ENCODE peak calls at places on chromosomes 13 and 19, in five cellular contexts. A is fibroblast of lung, B is heart right ventricle, X is mucosa of descending colon, N is IMR-90. L is an unnamed sample. For H3K4me1, the result is how much of the 10 kb centered on the place peaks cover.

GRCh38 chr19:17220207-17220758 is 5.1 kb downstream of the USE1 start:
- DNase-seq in A (peak), B (no peak), X (no peak), N (peak), L (peak)

GRCh38 chr19:35216026-35216832 is 12.3 kb downstream of the FAM187B start:
- DNase-seq in A (no peak), B (no peak), X (no peak), N (no peak), L (no peak)

GRCh38 chr19:41384351-41384750 is 8.0 kb downstream of the TMEM91 start:
- DNase-seq in A (no peak), B (no peak), X (no peak), N (no peak), L (no peak)

GRCh38 chr19:1854032-1854541 is 5.8 kb upstream of the REXO1 start:
- DNase-seq in A (no peak), B (no peak), X (peak), N (no peak), L (no peak)

GRCh38 chr13:73417012-73417615 is 358.3 kb downstream of the KLF5 start:
- DNase-seq in A (no peak), B (no peak), X (no peak), N (no peak), L (no peak)

GRCh38 chr13:30824651-30825050 is 81.4 kb upstream of the MEDAG start:
- DNase-seq in A (no peak), B (no peak), X (no peak), N (no peak), L (no peak)

GRCh38 chr19:11380653-11381534 is 3.2 kb downstream of the EPOR start:
- DNase-seq in A (peak), B (peak), X (peak), N (peak), L (peak)

GRCh38 chr13:23871616-23872220 is 17.5 kb downstream of the MIPEP start:
- DNase-seq in A (peak), B (no peak), X (no peak), N (peak), L (peak)

GRCh38 chr19:6803036-6803404 is 30.5 kb downstream of the VAV1 start:
- DNase-seq in A (no peak), B (no peak), X (no peak), N (no peak), L (no peak)

GRCh38 chr19:12834976-12835757 is 788 bp upstream of the RTBDN start:
- DNase-seq in A (no peak), B (peak), X (no peak), N (no peak), L (peak)

GRCh38 chr13:107373551-107373950 is 805.6 kb upstream of the ARGLU1 start:
- DNase-seq in A (peak), B (no peak), X (no peak), N (peak), L (peak)

GRCh38 chr19:4174895-4175668 is 7.3 kb downstream of the SIRT6 start:
- DNase-seq in A (no peak), B (no peak), X (peak), N (no peak), L (no peak)

GRCh38 chr13:94601446-94602431 is at the start of gene GPR180:
- DNase-seq in A (peak), B (peak), X (peak), N (peak), L (peak)

GRCh38 chr13:54884645-54885044 is 1856.0 kb downstream of the OLFM4 start:
- DNase-seq in A (no peak), B (no peak), X (no peak), N (no peak), L (no peak)

GRCh38 chr19:32866564-32867265 is 2.9 kb downstream of the SLC7A9 start:
- DNase-seq in A (no peak), B (no peak), X (no peak), N (no peak), L (no peak)

GRCh38 chr13:49620170-49620621 is 8.1 kb upstream of the ARL11 start:
- DNase-seq in A (no peak), B (peak), X (peak), N (no peak), L (no peak)

GRCh38 chr19:29697523-29698261 is 17.4 kb downstream of the C19orf12 start:
- DNase-seq in A (no peak), B (no peak), X (no peak), N (no peak), L (no peak)

GRCh38 chr19:45526143-45526542 is 18.9 kb downstream of the VASP start:
- DNase-seq in A (peak), B (peak), X (peak), N (peak), L (peak)

GRCh38 chr13:113559901-113560644 is 24.5 kb upstream of the TFDP1 start:
- DNase-seq in A (no peak), B (no peak), X (no peak), N (no peak), L (no peak)

GRCh38 chr19:36081385-36081784 is 26.7 kb downstream of the WDR62 start:
- DNase-seq in A (peak), B (no peak), X (no peak), N (peak), L (no peak)

GRCh38 chr19:5643060-5643459 is 20.2 kb downstream of the SAFB start:
- DNase-seq in A (no peak), B (no peak), X (no peak), N (no peak), L (no peak)

GRCh38 chr19:42017040-42017439 is 23.0 kb upstream of the ATP1A3 start:
- DNase-seq in A (no peak), B (no peak), X (no peak), N (no peak), L (no peak)

GRCh38 chr13:27783111-27783510 is 9.2 kb upstream of the GSX1 start:
- DNase-seq in A (peak), B (no peak), X (no peak), N (peak), L (peak)

GRCh38 chr13:33364192-33364591 is 78.6 kb upstream of the STARD13 start:
- DNase-seq in A (no peak), B (no peak), X (no peak), N (no peak), L (no peak)

GRCh38 chr13:94595006-94595942 is 678 bp downstream of the TGDS start:
- DNase-seq in A (peak), B (no peak), X (peak), N (peak), L (peak)

GRCh38 chr19:43779820-43780219 is 953 bp downstream of the KCNN4 start:
- DNase-seq in A (no peak), B (no peak), X (no peak), N (no peak), L (no peak)

GRCh38 chr13:30340367-30341184 is 33.2 kb upstream of the KATNAL1 start:
- DNase-seq in A (peak), B (peak), X (peak), N (peak), L (peak)

GRCh38 chr19:41934849-41935374 is 6.7 kb upstream of the ERFL start:
- DNase-seq in A (no peak), B (peak), X (peak), N (peak), L (peak)

GRCh38 chr19:38792250-38793111 is 3.5 kb downstream of the LGALS7B start:
- DNase-seq in A (no peak), B (peak), X (peak), N (no peak), L (peak)

GRCh38 chr19:8487137-8487851 is 15.1 kb downstream of the PRAM1 start:
- DNase-seq in A (no peak), B (no peak), X (peak), N (no peak), L (no peak)

GRCh38 chr19:8908066-8908465 is 75.9 kb downstream of the MBD3L1 start:
- DNase-seq in A (no peak), B (no peak), X (no peak), N (no peak), L (no peak)

GRCh38 chr19:33290956-33291622 is 11.2 kb downstream of the CEBPA start:
- DNase-seq in A (no peak), B (no peak), X (peak), N (no peak), L (no peak)

GRCh38 chr19:17294051-17294891 is 9.0 kb downstream of the ABHD8 start:
- DNase-seq in A (no peak), B (peak), X (peak), N (no peak), L (peak)

GRCh38 chr13:46866150-46866549 is 30.7 kb downstream of the HTR2A start:
- DNase-seq in A (peak), B (peak), X (no peak), N (peak), L (peak)

GRCh38 chr19:43132696-43133095 is 50.2 kb upstream of the PSG2 start:
- DNase-seq in A (no peak), B (no peak), X (no peak), N (peak), L (no peak)

GRCh38 chr19:44800461-44800860 is 8.4 kb upstream of the BCAM start:
- DNase-seq in A (peak), B (peak), X (peak), N (peak), L (peak)

GRCh38 chr13:101382086-101382485 is 34.2 kb downstream of the NALCN start:
- DNase-seq in A (no peak), B (no peak), X (no peak), N (no peak), L (peak)

GRCh38 chr13:109684836-109685602 is 101.4 kb downstream of the IRS2 start:
- DNase-seq in A (peak), B (peak), X (no peak), N (no peak), L (no peak)
- H3K4me3 ChIP-seq in A (no peak), B (no peak), X (no peak), N (no peak), L (peak)

DNA sequence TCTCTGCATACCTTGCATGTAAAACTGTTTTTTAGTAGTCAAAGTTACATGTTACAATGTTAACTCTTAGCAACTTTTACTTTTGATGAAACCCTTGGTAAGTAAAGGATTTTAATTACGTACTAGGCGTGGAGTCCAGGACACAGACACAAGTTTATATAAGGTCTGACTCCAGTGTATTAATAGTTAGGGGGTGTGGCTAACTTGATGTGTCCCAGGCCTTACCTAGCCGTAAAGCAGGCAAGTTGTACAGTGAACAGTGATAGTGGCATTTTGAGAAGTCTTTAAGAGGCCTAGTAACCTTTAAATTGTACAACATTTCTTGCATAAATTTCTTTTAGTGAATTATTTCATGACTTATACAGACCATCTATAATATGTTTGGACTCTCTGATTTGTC is 5.9 kb downstream of the ZNF714 start:
- DNase-seq in A (no peak), B (no peak), X (no peak), N (no peak), L (no peak)
- H3K4me1 ChIP-seq in A (under half), B (under half), X (under half), N (under half), L (under half)

DNA sequence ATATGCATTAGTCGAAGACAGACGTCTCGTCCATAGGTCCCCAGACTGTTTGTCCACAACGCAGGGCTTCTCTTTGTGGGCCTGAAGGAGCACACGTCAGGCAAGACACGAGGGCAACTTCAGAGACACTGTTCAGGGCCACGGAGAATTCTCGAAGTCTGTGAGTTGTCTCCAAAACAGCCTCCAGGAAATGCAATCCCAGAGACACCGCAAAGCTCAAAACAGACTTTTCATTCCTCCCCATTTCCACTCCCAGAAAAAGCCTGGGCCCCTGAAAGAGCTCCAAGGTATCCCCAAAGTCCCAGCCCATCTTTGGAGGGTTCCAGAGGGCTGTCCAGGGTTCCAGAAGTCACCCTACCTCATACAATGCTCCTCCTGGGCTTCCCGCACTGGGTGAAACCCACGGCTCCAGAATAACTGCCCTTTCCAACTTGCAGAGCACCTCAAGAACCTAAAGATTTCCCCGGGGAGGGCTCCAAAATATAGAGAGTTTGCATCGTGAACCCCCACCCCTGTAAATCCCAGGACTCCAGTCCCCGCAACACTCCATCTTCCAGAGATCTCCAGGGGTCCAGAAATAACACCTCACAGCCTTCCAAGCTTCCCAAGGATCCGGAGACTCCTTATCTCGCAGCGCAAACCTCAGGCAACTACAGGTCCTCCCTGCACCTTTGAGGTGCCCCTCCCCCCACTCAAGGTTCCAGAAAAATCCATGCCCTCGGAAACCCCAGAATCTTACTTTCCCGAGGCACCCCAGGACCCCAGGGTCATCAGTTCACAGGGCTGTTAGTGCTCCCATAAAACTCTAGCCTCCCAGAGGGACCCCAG is 690 bp upstream of the FTL start:
- DNase-seq in A (peak), B (no peak), X (no peak), N (peak), L (peak)
- H3K4me3 ChIP-seq in A (no peak), B (no peak), X (peak), N (peak), L (peak)

GRCh38 chr13:63184693-63185092 is 1769.0 kb upstream of the PCDH20 start:
- DNase-seq in A (peak), B (no peak), X (no peak), N (peak), L (peak)
- H3K4me1 ChIP-seq in A (under half), B (under half), X (under half), N (under half), L (under half)

GRCh38 chr19:709196-709964 is 645 bp downstream of the PALM start:
- DNase-seq in A (no peak), B (no peak), X (no peak), N (no peak), L (peak)

GRCh38 chr19:710767-711166 is 2.0 kb downstream of the PALM start:
- DNase-seq in A (peak), B (no peak), X (no peak), N (no peak), L (no peak)

GRCh38 chr19:708154-709141 is at the start of gene PALM:
- DNase-seq in A (no peak), B (peak), X (no peak), N (no peak), L (peak)

GRCh38 chr19:711224-711623 is 2.5 kb downstream of the PALM start:
- DNase-seq in A (no peak), B (no peak), X (no peak), N (no peak), L (no peak)

DNA sequence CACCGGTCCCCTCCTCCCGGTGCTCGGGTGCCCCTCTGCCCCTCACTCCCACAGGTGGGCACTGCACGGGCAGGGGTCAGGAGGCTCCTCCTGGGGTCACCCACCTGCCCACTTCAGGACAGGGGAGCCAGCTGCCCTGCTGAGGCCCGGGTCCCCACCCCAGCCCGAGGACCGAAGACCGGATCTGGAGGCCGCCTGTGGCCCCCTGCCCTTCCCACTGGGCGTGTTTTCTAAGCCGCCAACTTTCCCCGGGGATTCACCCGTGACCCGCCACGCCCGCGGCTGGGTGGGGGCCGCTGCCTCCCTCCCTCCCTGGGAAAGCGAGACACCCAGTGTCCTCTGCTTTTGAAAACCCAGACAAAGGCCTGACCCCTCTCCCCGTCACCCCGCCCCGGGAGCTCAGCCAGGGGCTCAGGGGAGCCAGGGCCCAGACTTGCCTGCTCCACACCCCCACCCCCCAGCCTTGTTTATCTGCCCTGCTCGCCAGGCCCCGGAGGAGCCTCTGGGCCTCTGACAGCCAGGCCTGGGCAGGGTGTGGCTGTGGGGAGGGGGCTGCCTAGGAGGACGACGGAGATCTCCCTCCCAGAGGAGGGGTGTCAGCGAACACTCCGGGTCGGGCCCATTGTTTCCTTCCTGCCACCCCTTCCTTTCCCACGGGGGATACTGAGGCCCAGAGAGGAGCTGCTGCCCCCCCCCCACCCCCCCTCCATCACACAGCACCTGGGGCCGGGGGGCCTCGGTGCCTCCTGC is 1.4 kb downstream of the PALM start:
- DNase-seq in A (no peak), B (peak), X (no peak), N (no peak), L (peak)
- H3K4me3 ChIP-seq in A (no peak), B (peak), X (no peak), N (peak), L (peak)